ENCODE peak calls at places on chromosomes 2 and 18, in ten cellular contexts. U is sigmoid colon; E is endodermal cell; K is colonic mucosa; N is heart right ventricle; Q is naive thymus-derived CD4-positive, alpha-beta T cell; A is HCT116; F is IMR-90; T is neuronal stem cell; Z is heart left ventricle. J is an unnamed sample. For H3K36me3, the result is how much of the 10 kb centered on the place peaks cover.

GRCh38 chr2:59664946-59665345 is 888.5 kb downstream of the BCL11A start:
- DNase-seq in U (no peak), T (no peak), Q (no peak), N (no peak), E (no peak), Z (no peak), K (no peak), A (no peak), F (no peak), J (no peak)

GRCh38 chr2:147937744-147938349 is 82.7 kb downstream of the ORC4 start:
- DNase-seq in T (peak), K (no peak), Z (no peak), N (no peak), U (no peak), E (no peak), F (peak), Q (no peak), A (peak), J (no peak)

GRCh38 chr2:142675398-142675797 is 202.1 kb upstream of the KYNU start:
- DNase-seq in A (no peak), Q (no peak), T (no peak), U (no peak), N (no peak), E (no peak), F (peak), K (no peak), Z (no peak), J (no peak)

GRCh38 chr2:241014224-241014623 is 15.8 kb downstream of the SNED1 start:
- DNase-seq in K (no peak), F (no peak), E (no peak), U (peak), Q (no peak), Z (peak), T (no peak), N (no peak), A (no peak), J (no peak)

GRCh38 chr18:2223394-2223793 is 347.9 kb downstream of the METTL4 start:
- DNase-seq in F (no peak), K (no peak), U (no peak), A (no peak), E (no peak), N (no peak), T (peak), Q (no peak), Z (no peak), J (no peak)

GRCh38 chr2:3257166-3257565 is 120.5 kb downstream of the EIPR1 start:
- DNase-seq in N (no peak), T (no peak), Q (no peak), Z (no peak), K (no peak), F (peak), U (no peak), E (no peak), A (no peak), J (no peak)

GRCh38 chr18:42446195-42446594 is 491.2 kb downstream of the PIK3C3 start:
- DNase-seq in Z (no peak), K (no peak), F (no peak), N (no peak), Q (no peak), E (no peak), U (no peak), A (no peak), T (no peak), J (no peak)

GRCh38 chr2:86254576-86255538 is 55.6 kb downstream of the MRPL35 start:
- DNase-seq in E (no peak), K (peak), F (no peak), A (no peak), N (peak), Q (no peak), T (no peak), Z (peak), U (peak), J (no peak)

GRCh38 chr18:76446321-76446720 is 48.7 kb downstream of the ZNF516 start:
- DNase-seq in Q (no peak), A (no peak), F (no peak), E (no peak), U (peak), N (no peak), K (no peak), Z (peak), T (no peak), J (no peak)

GRCh38 chr2:37635359-37636208 is 35.9 kb downstream of the CDC42EP3 start:
- DNase-seq in T (no peak), K (no peak), F (peak), A (no peak), N (no peak), Q (peak), Z (no peak), E (no peak), U (no peak), J (no peak)

GRCh38 chr18:57466745-57467144 is 31.6 kb downstream of the ONECUT2 start:
- DNase-seq in K (no peak), E (peak), T (no peak), A (no peak), N (no peak), Q (no peak), U (no peak), F (no peak), Z (no peak), J (no peak)

GRCh38 chr2:233814436-233814835 is 36.3 kb downstream of the MROH2A start:
- DNase-seq in Q (no peak), T (no peak), K (no peak), Z (no peak), F (no peak), N (no peak), U (peak), A (no peak), E (peak), J (no peak)

GRCh38 chr2:166494140-166494544 is at the start of gene SCN7A:
- DNase-seq in Q (no peak), K (peak), N (peak), F (peak), E (peak), T (peak), Z (peak), U (peak), A (no peak), J (peak)

GRCh38 chr18:41767960-41768359 is 187.1 kb upstream of the PIK3C3 start:
- DNase-seq in U (no peak), A (no peak), Z (no peak), Q (no peak), F (peak), K (no peak), N (no peak), E (peak), T (no peak), J (no peak)

GRCh38 chr2:181540421-181540820 is 83.2 kb downstream of the ITGA4 start:
- DNase-seq in Q (no peak), U (no peak), N (no peak), T (no peak), F (no peak), A (no peak), K (no peak), Z (no peak), E (no peak), J (no peak)

DNA sequence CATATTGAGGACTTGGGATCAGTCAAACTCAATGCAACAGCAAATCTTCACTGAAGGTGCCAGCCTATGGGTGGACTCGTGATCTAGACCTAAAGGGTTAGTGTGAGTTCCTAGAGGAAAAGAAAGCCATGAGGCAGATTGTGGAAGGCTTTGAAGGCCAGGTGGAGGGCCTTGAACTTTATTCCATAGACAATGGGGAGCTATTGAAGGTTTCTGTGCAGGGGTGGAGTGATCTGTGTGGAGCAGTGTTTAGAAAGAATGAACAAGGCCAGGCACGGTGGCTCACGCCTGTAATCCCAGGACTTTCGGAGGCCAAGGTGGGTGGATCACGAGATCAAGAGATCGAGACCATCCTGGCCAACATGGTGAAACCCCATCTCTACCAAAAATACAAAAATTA is 61.5 kb downstream of the EPAS1 start:
- DNase-seq in U (no peak), Z (no peak), Q (no peak), N (no peak), F (no peak), A (no peak), T (no peak), E (no peak), K (no peak), J (no peak)
- H3K36me3 ChIP-seq in U (under half), Z (half or more), Q (under half), N (half or more), F (half or more), A (under half), T (under half), E (under half), K (under half), J (under half)

GRCh38 chr2:217626926-217627325 is 375.9 kb downstream of the TNS1 start:
- DNase-seq in Q (no peak), U (no peak), K (no peak), N (no peak), Z (no peak), E (no peak), T (no peak), A (peak), F (no peak), J (no peak)

GRCh38 chr2:217628061-217628460 is 374.7 kb downstream of the TNS1 start:
- DNase-seq in N (no peak), F (no peak), A (no peak), E (no peak), Z (no peak), Q (no peak), U (no peak), K (no peak), T (no peak), J (no peak)

GRCh38 chr2:217622664-217623063 is 380.1 kb downstream of the TNS1 start:
- DNase-seq in T (peak), E (no peak), Z (no peak), U (no peak), N (peak), Q (no peak), F (peak), A (no peak), K (no peak), J (no peak)

GRCh38 chr2:217623513-217623912 is 379.3 kb downstream of the TNS1 start:
- DNase-seq in F (no peak), Z (no peak), T (no peak), K (no peak), Q (no peak), A (no peak), E (no peak), N (no peak), U (no peak), J (no peak)

DNA sequence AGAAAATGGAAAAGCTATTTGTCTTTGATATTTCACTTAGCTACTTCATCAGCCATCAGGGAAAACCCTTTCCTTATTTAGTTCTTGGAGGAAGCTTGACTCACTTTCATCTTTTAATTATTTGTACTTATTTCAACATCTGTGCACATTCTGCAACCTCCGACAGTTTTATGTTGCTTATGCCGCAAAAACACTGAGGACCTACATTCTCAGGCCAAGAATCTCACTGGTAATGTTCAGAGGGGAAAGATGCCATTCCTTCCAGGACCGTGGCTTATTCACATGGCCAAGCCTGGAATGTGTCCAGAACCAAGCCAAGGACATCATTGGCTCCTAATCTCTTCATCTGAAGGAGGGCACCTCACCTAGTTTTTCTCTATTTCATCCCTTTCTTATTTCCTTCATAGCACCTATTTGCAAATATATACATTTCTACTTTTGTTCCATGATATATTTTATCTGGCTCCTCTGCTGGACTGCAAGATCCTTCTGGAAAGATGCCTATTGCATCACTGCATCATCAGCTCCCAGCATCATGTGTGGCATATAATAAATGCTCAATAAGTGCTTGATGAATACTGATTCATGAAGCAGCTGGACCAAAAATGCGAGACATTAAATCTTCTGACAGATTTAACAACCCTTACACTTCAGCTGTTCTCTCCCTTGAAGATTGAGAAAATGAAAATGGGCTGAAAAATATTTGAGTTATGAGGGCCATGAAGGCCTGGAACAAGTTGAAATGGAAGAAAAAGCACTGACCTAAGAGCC is 377.1 kb downstream of the TNS1 start:
- DNase-seq in K (no peak), A (no peak), F (peak), U (no peak), Z (no peak), E (no peak), T (no peak), N (no peak), Q (no peak), J (no peak)
- H3K27ac ChIP-seq in K (no peak), A (no peak), F (peak), U (peak), Z (no peak), E (no peak), T (no peak), N (peak), Q (no peak), J (no peak)

GRCh38 chr2:97730245-97730644 is 16.9 kb downstream of the ZAP70 start:
- DNase-seq in Q (no peak), F (peak), E (no peak), K (no peak), A (no peak), U (no peak), N (no peak), T (no peak), Z (no peak), J (no peak)
- H3K36me3 ChIP-seq in Q (half or more), F (under half), E (under half), K (under half), A (under half), U (under half), N (under half), T (under half), Z (under half), J (under half)

DNA sequence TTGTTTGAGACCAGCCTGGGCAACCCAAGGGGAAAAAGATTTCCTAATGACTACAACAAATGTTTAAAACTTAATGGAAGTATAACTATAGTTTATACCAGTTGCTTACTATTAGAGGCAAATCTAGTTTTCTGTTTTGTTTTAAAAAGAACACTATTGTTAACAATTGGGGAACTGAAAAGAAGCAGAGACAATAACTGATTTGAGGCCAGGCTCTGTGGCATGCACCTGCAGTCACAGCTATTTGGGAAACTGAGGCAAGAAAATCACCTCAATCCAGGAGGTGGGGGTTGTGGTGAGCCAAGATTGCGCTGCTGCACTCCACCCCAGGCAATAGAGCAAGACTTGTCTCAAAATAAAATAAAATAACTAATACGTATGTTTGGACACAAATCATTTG is 28.2 kb upstream of the USP34 start:
- DNase-seq in Q (no peak), N (no peak), E (no peak), U (no peak), F (no peak), Z (no peak), A (no peak), K (no peak), T (no peak), J (no peak)
- H3K27ac ChIP-seq in Q (no peak), N (no peak), E (no peak), U (no peak), F (no peak), Z (no peak), A (no peak), K (no peak), T (no peak), J (no peak)

DNA sequence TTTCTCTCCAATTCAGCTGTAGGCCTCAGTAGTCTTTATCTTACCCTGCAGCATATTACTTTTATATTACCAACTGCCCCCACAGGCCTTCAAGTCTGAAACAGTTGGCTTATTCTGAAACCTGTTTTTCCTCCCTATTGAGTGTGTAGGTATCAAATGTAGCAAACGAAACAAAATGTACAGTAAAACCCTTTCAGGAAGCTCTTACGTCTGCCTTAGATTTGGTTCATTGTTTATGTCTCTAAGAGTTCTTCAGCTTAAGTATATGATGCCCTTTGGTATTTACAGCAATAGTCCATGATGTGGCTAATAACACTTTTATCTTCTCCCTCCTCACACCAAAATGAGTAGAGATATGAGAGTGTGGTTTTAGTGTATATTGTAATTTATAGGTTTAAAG is 108.9 kb downstream of the DOCK10 start:
- DNase-seq in K (no peak), U (no peak), T (no peak), Z (no peak), Q (no peak), A (no peak), E (no peak), N (no peak), F (no peak), J (no peak)
- H3K36me3 ChIP-seq in K (under half), U (under half), T (under half), Z (under half), Q (under half), A (under half), E (under half), N (under half), F (under half), J (under half)

GRCh38 chr2:200587007-200587616 is 1.3 kb downstream of the AOX1 start:
- DNase-seq in A (no peak), Z (no peak), K (no peak), F (no peak), E (no peak), Q (no peak), T (no peak), U (no peak), N (no peak), J (no peak)
- H3K27ac ChIP-seq in A (no peak), Z (no peak), K (no peak), F (no peak), E (no peak), Q (no peak), T (no peak), U (peak), N (no peak), J (no peak)

GRCh38 chr2:135422898-135423297 is 108.1 kb downstream of the ZRANB3 start:
- DNase-seq in Q (no peak), E (no peak), A (no peak), T (no peak), F (no peak), U (no peak), N (no peak), Z (no peak), K (no peak), J (no peak)
- H3K36me3 ChIP-seq in Q (under half), E (under half), A (under half), T (under half), F (under half), U (under half), N (under half), Z (under half), K (under half), J (under half)

GRCh38 chr2:173290046-173290445 is 64.6 kb upstream of the CDCA7 start:
- DNase-seq in N (no peak), A (no peak), T (no peak), K (no peak), F (peak), Q (no peak), U (no peak), Z (no peak), E (no peak), J (no peak)

GRCh38 chr2:173287594-173287993 is 67.1 kb upstream of the CDCA7 start:
- DNase-seq in A (no peak), K (peak), E (no peak), T (no peak), Q (no peak), F (no peak), N (no peak), U (no peak), Z (no peak), J (no peak)

GRCh38 chr2:173291412-173291811 is 63.3 kb upstream of the CDCA7 start:
- DNase-seq in A (no peak), N (no peak), E (no peak), K (no peak), U (no peak), Q (no peak), Z (no peak), F (no peak), T (no peak), J (no peak)

GRCh38 chr2:173288561-173288960 is 66.1 kb upstream of the CDCA7 start:
- DNase-seq in Q (no peak), K (no peak), E (no peak), F (peak), Z (no peak), N (no peak), U (no peak), T (no peak), A (no peak), J (no peak)

DNA sequence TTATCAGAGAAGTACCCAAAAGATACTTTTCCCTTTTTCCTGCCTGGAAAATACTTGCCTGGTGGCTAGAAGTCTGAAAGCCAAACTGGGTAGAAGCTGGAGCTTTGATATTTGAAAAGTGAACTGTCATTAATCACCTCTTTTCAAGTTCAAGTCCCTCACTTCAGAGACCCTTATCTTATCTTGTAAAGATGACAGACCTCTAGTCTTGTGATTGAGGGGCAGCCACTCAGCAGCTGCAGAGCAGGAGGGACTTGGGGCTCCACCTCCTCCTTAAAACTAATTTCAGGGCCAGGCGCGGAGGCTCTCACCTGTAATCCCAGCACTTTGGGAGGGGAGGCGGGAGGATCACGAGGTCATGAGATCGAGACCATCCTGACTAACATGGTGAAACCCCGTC is 64.2 kb upstream of the CDCA7 start:
- DNase-seq in E (no peak), F (no peak), T (no peak), K (no peak), Q (no peak), N (no peak), A (no peak), Z (no peak), U (no peak), J (no peak)
- H3K27ac ChIP-seq in E (no peak), F (no peak), T (no peak), K (no peak), Q (no peak), N (no peak), A (no peak), Z (no peak), U (no peak), J (no peak)

GRCh38 chr2:117933884-117934354 is 80.0 kb downstream of the CCDC93 start:
- DNase-seq in N (no peak), K (no peak), A (no peak), U (no peak), Z (no peak), T (no peak), F (no peak), Q (no peak), E (peak), J (no peak)
- H3K36me3 ChIP-seq in N (half or more), K (under half), A (under half), U (under half), Z (half or more), T (under half), F (half or more), Q (half or more), E (half or more), J (under half)